ENCODE peak calls at places on chromosomes 13 and 19, in nine cellular contexts. E, G, C, T, S, V, P, I and W are unnamed samples. For H3K4me1, the result is how much of the 10 kb centered on the place peaks cover.

GRCh38 chr19:12838182-12838890 is at the start of gene MAST1:
- DNase-seq in E (peak), G (no peak), C (no peak), T (peak), S (no peak), V (peak), P (peak), I (no peak), W (peak)

GRCh38 chr13:78595819-78596700 is 7.3 kb downstream of the POU4F1 start:
- DNase-seq in E (peak), G (no peak), C (no peak), T (no peak), S (no peak), V (no peak), P (no peak), I (no peak), W (no peak)

GRCh38 chr19:41998246-41999020 is 4.4 kb upstream of the ATP1A3 start:
- DNase-seq in E (peak), G (no peak), C (no peak), T (peak), S (no peak), V (no peak), P (no peak), I (peak), W (no peak)

GRCh38 chr19:9500796-9501195 is 2.4 kb upstream of the ZNF560 start:
- DNase-seq in E (no peak), G (no peak), C (no peak), T (no peak), S (no peak), V (no peak), P (no peak), I (no peak), W (no peak)

GRCh38 chr13:91922969-91923592 is 524.7 kb downstream of the GPC5 start:
- DNase-seq in E (peak), G (no peak), C (no peak), T (no peak), S (no peak), V (no peak), P (no peak), I (no peak), W (no peak)

GRCh38 chr19:54434112-54434861 is 14.7 kb upstream of the LENG8 start:
- DNase-seq in E (peak), G (no peak), C (no peak), T (no peak), S (no peak), V (no peak), P (no peak), I (no peak), W (no peak)

GRCh38 chr19:57171551-57172081 is 4.3 kb upstream of the DUXA start:
- DNase-seq in E (peak), G (no peak), C (no peak), T (no peak), S (peak), V (peak), P (peak), I (peak), W (peak)

GRCh38 chr13:98960331-98961203 is 17.3 kb downstream of the DOCK9 start:
- DNase-seq in E (no peak), G (no peak), C (no peak), T (no peak), S (no peak), V (no peak), P (no peak), I (no peak), W (no peak)

GRCh38 chr19:37309834-37310575 is 60.9 kb upstream of the ZNF527 start:
- DNase-seq in E (peak), G (no peak), C (no peak), T (no peak), S (no peak), V (peak), P (no peak), I (no peak), W (peak)

GRCh38 chr13:99385940-99386339 is 78.7 kb upstream of the GPR183 start:
- DNase-seq in E (no peak), G (no peak), C (no peak), T (no peak), S (peak), V (no peak), P (no peak), I (no peak), W (no peak)

GRCh38 chr19:4673726-4674125 is 3.6 kb upstream of the MYDGF start:
- DNase-seq in E (no peak), G (no peak), C (no peak), T (no peak), S (no peak), V (no peak), P (no peak), I (no peak), W (peak)

GRCh38 chr19:4671182-4671851 is 1.2 kb upstream of the MYDGF start:
- DNase-seq in E (no peak), G (no peak), C (no peak), T (no peak), S (no peak), V (no peak), P (no peak), I (no peak), W (no peak)

GRCh38 chr19:4669723-4670480 is at the start of gene MYDGF:
- DNase-seq in E (peak), G (peak), C (peak), T (peak), S (peak), V (peak), P (peak), I (peak), W (peak)

GRCh38 chr19:4675346-4675745 is 5.2 kb upstream of the MYDGF start:
- DNase-seq in E (no peak), G (no peak), C (no peak), T (no peak), S (no peak), V (no peak), P (no peak), I (no peak), W (no peak)

DNA sequence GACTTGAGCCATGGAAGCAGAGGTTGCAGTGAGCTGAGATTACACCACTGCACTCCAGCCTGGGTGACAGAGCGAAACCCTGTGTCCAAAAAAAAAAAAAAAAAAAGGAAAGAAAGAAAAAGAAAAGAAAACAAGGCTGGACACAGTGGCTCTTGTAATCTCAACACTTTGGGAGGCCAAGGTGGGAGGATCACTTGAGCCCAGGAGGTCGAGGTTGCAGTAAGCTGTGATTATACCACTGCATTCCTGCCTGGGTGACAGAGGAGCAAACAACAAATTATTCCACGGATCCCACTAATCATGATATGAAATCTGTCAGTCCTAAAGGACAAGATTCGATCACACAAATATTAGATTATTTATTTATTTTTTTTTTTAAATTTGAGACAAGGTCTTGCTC is 3.1 kb upstream of the MYDGF start:
- DNase-seq in E (no peak), G (no peak), C (no peak), T (no peak), S (no peak), V (no peak), P (no peak), I (no peak), W (no peak)
- H3K4me1 ChIP-seq in E (under half), G (under half), C (under half), T (under half), S (under half), V (under half), P (under half), I (under half), W (under half)

DNA sequence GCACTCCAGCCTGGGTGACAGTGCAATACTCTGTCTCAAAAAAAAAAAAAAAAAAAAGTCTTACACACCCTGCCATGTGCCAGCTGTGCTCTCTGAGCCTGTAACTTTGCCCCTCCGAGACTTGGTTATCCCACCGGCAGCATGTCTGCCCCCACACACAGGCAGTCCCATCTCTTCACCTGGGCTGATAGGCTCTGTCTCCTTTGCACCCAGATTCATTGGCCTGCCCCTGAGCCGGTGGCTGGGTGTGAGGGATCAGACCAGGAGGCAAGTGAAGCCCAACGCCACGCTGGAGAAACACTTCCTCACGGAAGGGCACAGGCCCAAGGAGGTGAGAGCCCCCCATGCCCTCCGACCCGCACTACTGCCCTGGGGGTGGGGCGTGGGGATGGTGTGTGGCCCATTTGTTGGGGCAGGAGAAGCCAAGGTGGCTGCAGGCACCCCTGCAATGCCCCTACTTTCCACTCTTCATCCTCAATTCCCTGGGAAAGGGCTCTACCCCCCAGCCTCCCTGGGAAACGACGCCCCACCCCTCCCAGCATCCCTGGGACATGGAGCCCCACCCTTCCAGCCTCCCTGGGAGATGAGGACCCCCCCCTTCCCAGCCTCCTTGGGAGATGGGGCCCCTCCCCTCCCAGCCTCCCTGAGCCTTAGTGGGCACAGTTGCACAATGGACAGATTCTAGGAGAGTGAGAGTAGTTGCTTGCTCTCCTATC is 45.3 kb downstream of the CERS4 start:
- DNase-seq in E (no peak), G (no peak), C (no peak), T (no peak), S (no peak), V (no peak), P (no peak), I (no peak), W (no peak)
- H3K27ac ChIP-seq in E (no peak), G (no peak), C (no peak), T (no peak), S (no peak), V (no peak), P (no peak), I (no peak), W (no peak)

GRCh38 chr13:39527961-39528720 is 74.9 kb downstream of the LHFPL6 start:
- DNase-seq in E (no peak), G (no peak), C (peak), T (no peak), S (peak), V (no peak), P (no peak), I (peak), W (no peak)

GRCh38 chr13:39526499-39526898 is 76.5 kb downstream of the LHFPL6 start:
- DNase-seq in E (no peak), G (no peak), C (no peak), T (no peak), S (no peak), V (no peak), P (no peak), I (no peak), W (no peak)

GRCh38 chr13:39527301-39527700 is 75.7 kb downstream of the LHFPL6 start:
- DNase-seq in E (no peak), G (no peak), C (no peak), T (no peak), S (no peak), V (no peak), P (no peak), I (no peak), W (no peak)

GRCh38 chr13:39531646-39532045 is 71.3 kb downstream of the LHFPL6 start:
- DNase-seq in E (no peak), G (no peak), C (no peak), T (no peak), S (no peak), V (no peak), P (no peak), I (peak), W (no peak)

DNA sequence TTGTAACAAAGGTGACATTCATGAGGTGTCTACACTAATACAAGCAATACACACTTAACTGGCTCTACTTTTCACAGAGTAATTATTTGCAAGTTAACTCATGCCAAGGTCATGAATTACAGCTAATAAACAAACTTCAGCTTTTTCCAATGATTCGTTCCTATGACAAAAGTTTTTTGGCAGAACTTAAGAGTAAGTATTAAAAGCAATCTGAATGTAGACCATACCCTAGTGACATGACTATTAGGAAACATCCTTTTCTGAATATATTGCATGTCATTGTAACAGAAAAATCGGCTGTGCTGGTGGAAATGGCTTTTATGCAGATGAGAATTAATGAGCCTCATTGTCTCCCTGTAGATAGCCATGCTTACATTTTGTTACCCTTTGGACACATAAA is 72.0 kb downstream of the LHFPL6 start:
- DNase-seq in E (no peak), G (no peak), C (no peak), T (no peak), S (no peak), V (no peak), P (no peak), I (peak), W (no peak)
- H3K4me1 ChIP-seq in E (under half), G (under half), C (half or more), T (under half), S (under half), V (under half), P (under half), I (under half), W (under half)

DNA sequence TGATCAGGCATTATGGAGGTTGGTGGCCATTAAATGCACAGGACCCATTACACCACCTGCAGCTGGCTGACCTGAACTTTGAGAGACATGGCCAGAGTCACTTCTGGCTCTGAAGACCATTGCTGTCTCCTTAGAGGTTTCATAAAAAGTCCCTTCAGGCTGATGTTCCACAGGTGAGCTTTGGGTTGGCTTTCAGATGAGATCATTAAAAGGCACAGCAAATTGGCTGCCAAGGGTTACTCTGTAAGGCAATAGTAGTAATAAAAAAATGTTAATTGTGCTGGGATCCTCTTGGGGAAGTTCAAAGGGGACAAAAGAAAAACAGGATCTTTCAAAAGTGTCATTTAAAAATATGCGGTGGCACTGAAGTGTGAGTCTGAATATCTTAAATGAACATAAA is 4.2 kb downstream of the OLFM4 start:
- DNase-seq in E (no peak), G (no peak), C (no peak), T (no peak), S (no peak), V (no peak), P (no peak), I (no peak), W (no peak)
- H3K27ac ChIP-seq in E (no peak), G (no peak), C (no peak), T (no peak), S (no peak), V (no peak), P (no peak), I (no peak), W (no peak)

GRCh38 chr13:23183292-23183691 is 2.5 kb downstream of the SGCG start:
- DNase-seq in E (no peak), G (no peak), C (no peak), T (no peak), S (no peak), V (no peak), P (no peak), I (no peak), W (no peak)
- H3K4me1 ChIP-seq in E (under half), G (under half), C (under half), T (under half), S (under half), V (under half), P (under half), I (under half), W (under half)